ENCODE peak calls at places on chromosomes 12 and 14, in four cellular contexts. N, C, P and M are unnamed samples.

GRCh38 chr12:49345048-49345839 is 1.4 kb upstream of the DNAJC22 start:
- DNase-seq in N (no peak), C (no peak), P (no peak), M (peak; percentile 64)

GRCh38 chr14:104091061-104091926 is 5.8 kb downstream of the ASPG start:
- DNase-seq in N (no peak), C (no peak), P (no peak), M (no peak)

GRCh38 chr12:96136129-96136528 is 58.0 kb upstream of the ELK3 start:
- DNase-seq in N (no peak), C (no peak), P (no peak), M (no peak)

GRCh38 chr14:88613552-88614010 is 50.7 kb downstream of the ZC3H14 start:
- DNase-seq in N (no peak), C (peak; percentile 50), P (no peak), M (no peak)

GRCh38 chr14:83969998-83970397 is 1559.9 kb upstream of the FLRT2 start:
- DNase-seq in N (no peak), C (no peak), P (no peak), M (no peak)

GRCh38 chr12:82505150-82505549 is 146.8 kb downstream of the METTL25 start:
- DNase-seq in N (no peak), C (no peak), P (no peak), M (no peak)

GRCh38 chr14:78184151-78184550 is 14.0 kb downstream of the NRXN3 start:
- DNase-seq in N (no peak), C (no peak), P (no peak), M (no peak)

GRCh38 chr12:51906452-51907082 is 737 bp upstream of the ACVRL1 start:
- DNase-seq in N (no peak), C (no peak), P (no peak), M (no peak)

GRCh38 chr12:4037747-4038312 is 164.6 kb upstream of the PARP11 start:
- DNase-seq in N (no peak), C (no peak), P (peak; percentile 5), M (no peak)

GRCh38 chr12:12582895-12583303 is 20.2 kb upstream of the DUSP16 start:
- DNase-seq in N (peak; percentile 100), C (peak; percentile 73), P (no peak), M (no peak)

GRCh38 chr14:23121401-23121800 is 2.3 kb upstream of the CEBPE start:
- DNase-seq in N (no peak), C (no peak), P (no peak), M (no peak)

GRCh38 chr12:87820524-87821194 is 208.5 kb downstream of the C12orf50 start:
- DNase-seq in N (no peak), C (no peak), P (no peak), M (no peak)

GRCh38 chr12:75862692-75863471 is 168.7 kb downstream of the PHLDA1 start:
- DNase-seq in N (no peak), C (no peak), P (no peak), M (no peak)

GRCh38 chr12:125124320-125124966 is 59.2 kb downstream of the AACS start:
- DNase-seq in N (no peak), C (no peak), P (no peak), M (no peak)

GRCh38 chr12:44159870-44160269 is 324.0 kb downstream of the TMEM117 start:
- DNase-seq in N (no peak), C (no peak), P (no peak), M (no peak)

GRCh38 chr12:100574262-100575074 is 984 bp downstream of the GAS2L3 start:
- DNase-seq in N (no peak), C (no peak), P (no peak), M (no peak)

GRCh38 chr12:2833810-2834209 is 1.0 kb downstream of the NRIP2 start:
- DNase-seq in N (no peak), C (no peak), P (no peak), M (no peak)

GRCh38 chr14:91649930-91650329 is 82.0 kb downstream of the CATSPERB start:
- DNase-seq in N (no peak), C (peak; percentile 20), P (peak; percentile 12), M (peak; percentile 15)

GRCh38 chr12:52335598-52336262 is 14.5 kb upstream of the KRT83 start:
- DNase-seq in N (no peak), C (no peak), P (no peak), M (no peak)

GRCh38 chr12:104684884-104685283 is 228.1 kb downstream of the CHST11 start:
- DNase-seq in N (no peak), C (no peak), P (no peak), M (no peak)

GRCh38 chr14:104801284-104802119 is 601 bp downstream of the ZBTB42 start:
- DNase-seq in N (no peak), C (no peak), P (peak; percentile 33), M (no peak)

GRCh38 chr12:34163443-34163842 is 141.1 kb downstream of the ALG10 start:
- DNase-seq in N (no peak), C (no peak), P (no peak), M (no peak)

GRCh38 chr12:110585231-110585799 is 2.2 kb upstream of the PPTC7 start:
- DNase-seq in N (no peak), C (peak; percentile 48), P (no peak), M (no peak)

GRCh38 chr14:89185919-89186849 is 230.8 kb downstream of the FOXN3 start:
- DNase-seq in N (no peak), C (no peak), P (peak; percentile 10), M (no peak)

GRCh38 chr12:79689477-79690155 is 1.1 kb downstream of the PAWR start:
- DNase-seq in N (no peak), C (peak; percentile 34), P (no peak), M (peak; percentile 36)

GRCh38 chr12:79689041-79689476 is 1.7 kb downstream of the PAWR start:
- DNase-seq in N (no peak), C (no peak), P (no peak), M (no peak)

GRCh38 chr12:79686171-79686570 is 4.6 kb downstream of the PAWR start:
- DNase-seq in N (no peak), C (no peak), P (no peak), M (no peak)

GRCh38 chr12:79688376-79689040 is 2.3 kb downstream of the PAWR start:
- DNase-seq in N (no peak), C (no peak), P (no peak), M (peak; percentile 11)

DNA sequence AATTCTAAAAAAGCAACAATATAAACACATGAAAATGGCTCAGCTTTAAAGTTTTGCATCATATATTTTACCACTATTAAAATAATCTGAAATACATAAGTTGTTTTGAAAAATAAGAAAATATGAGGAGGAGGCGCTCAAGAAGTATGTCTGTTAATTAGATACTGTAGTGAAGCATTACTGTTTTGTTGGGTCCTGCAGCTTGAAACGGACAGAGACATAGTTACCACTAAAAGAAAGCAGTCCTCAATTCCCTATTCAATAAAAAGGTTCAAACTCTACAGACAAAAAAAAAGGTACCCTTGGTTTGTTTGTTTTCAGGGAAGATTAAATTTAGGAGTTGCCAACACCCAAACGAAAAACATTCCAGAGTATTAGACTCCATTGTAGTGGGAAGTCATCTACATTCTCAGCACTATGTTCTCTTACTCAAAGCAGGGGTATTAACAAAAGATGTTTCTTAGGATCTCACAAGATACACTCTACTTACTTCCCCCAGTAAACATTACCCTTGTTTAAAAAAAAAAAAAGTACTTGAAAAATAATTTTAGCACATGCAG is 3.0 kb downstream of the PAWR start:
- DNase-seq in N (no peak), C (no peak), P (no peak), M (no peak)
- TF ChIP-seq SPI1 in N (no peak), C (no peak), P (no peak), M (no peak)

GRCh38 chr12:27293463-27293862 is 39.2 kb upstream of the BMAL2 start:
- DNase-seq in N (no peak), C (no peak), P (no peak), M (no peak)
- TF ChIP-seq SPI1 in N (no peak), C (no peak), P (no peak), M (no peak)

GRCh38 chr12:47207005-47207717 is 127.4 kb upstream of the AMIGO2 start:
- DNase-seq in N (peak; percentile 66), C (peak; percentile 98), P (peak; percentile 68), M (no peak)
- TF ChIP-seq SPI1 in N (peak; percentile 79), C (peak; percentile 98), P (peak; percentile 95), M (peak; percentile 71)

GRCh38 chr12:8455727-8456360 is at the start of gene CLEC6A:
- DNase-seq in N (peak; percentile 9), C (no peak), P (no peak), M (no peak)

GRCh38 chr12:8453796-8454195 is 2.0 kb upstream of the CLEC6A start:
- DNase-seq in N (no peak), C (no peak), P (no peak), M (no peak)

GRCh38 chr12:8455281-8455680 is 481 bp upstream of the CLEC6A start:
- DNase-seq in N (no peak), C (no peak), P (no peak), M (no peak)

GRCh38 chr12:8452036-8452435 is 3.7 kb upstream of the CLEC6A start:
- DNase-seq in N (no peak), C (no peak), P (no peak), M (no peak)

GRCh38 chr12:8452976-8453616 is 2.7 kb upstream of the CLEC6A start:
- DNase-seq in N (no peak), C (peak; percentile 79), P (no peak), M (no peak)
- TF ChIP-seq SPI1 in N (no peak), C (peak; percentile 73), P (no peak), M (no peak)

GRCh38 chr12:28159688-28160087 is 30.6 kb upstream of the CCDC91 start:
- DNase-seq in N (no peak), C (no peak), P (no peak), M (no peak)
- TF ChIP-seq SPI1 in N (no peak), C (no peak), P (no peak), M (no peak)

GRCh38 chr14:27026097-27026496 is 428.3 kb upstream of the NOVA1 start:
- DNase-seq in N (no peak), C (no peak), P (no peak), M (no peak)
- TF ChIP-seq SPI1 in N (no peak), C (no peak), P (no peak), M (no peak)